ENCODE peak calls at places on chromosomes 1 and 21, in ten cellular contexts. W is psoas muscle; Z is cardiac muscle cell; M is mesendoderm; V is effector memory CD4-positive, alpha-beta T cell; S is GM23248; I is neural progenitor cell; R is naive thymus-derived CD4-positive, alpha-beta T cell; O is PC-3; K is tibial nerve. Y is an unnamed sample. For H3K4me1, the result is how much of the 10 kb centered on the place peaks cover.

GRCh38 chr1:20184481-20184900 is 1.4 kb upstream of the UBXN10 start:
- DNase-seq in S (no peak), K (no peak), R (no peak), I (no peak), Z (no peak), M (peak), W (no peak), V (no peak), O (no peak), Y (no peak)

GRCh38 chr1:38131024-38131585 is 84.5 kb upstream of the POU3F1 start:
- DNase-seq in R (no peak), V (no peak), S (peak), I (no peak), Z (no peak), M (no peak), O (no peak), K (no peak), W (no peak), Y (peak)

GRCh38 chr1:224851850-224852261 is 77.6 kb upstream of the DNAH14 start:
- DNase-seq in M (peak), W (no peak), O (no peak), R (no peak), I (no peak), V (no peak), Z (no peak), S (no peak), K (no peak), Y (no peak)

GRCh38 chr1:56404066-56404465 is 175.3 kb downstream of the PLPP3 start:
- DNase-seq in W (no peak), O (no peak), Z (no peak), R (no peak), S (no peak), I (no peak), K (no peak), M (no peak), V (no peak), Y (no peak)

GRCh38 chr1:155463865-155464264 is 98.7 kb downstream of the ASH1L start:
- DNase-seq in S (peak), O (no peak), K (no peak), Z (no peak), W (no peak), M (peak), V (no peak), R (no peak), I (no peak), Y (no peak)

GRCh38 chr1:226497276-226497833 is 51.2 kb upstream of the STUM start:
- DNase-seq in V (no peak), O (peak), M (no peak), K (no peak), R (no peak), Z (no peak), W (no peak), S (no peak), I (no peak), Y (no peak)

GRCh38 chr21:33155457-33155856 is 74.3 kb upstream of the IFNAR2 start:
- DNase-seq in R (no peak), I (no peak), S (no peak), O (no peak), V (no peak), Z (no peak), M (no peak), W (no peak), K (no peak), Y (no peak)

GRCh38 chr1:6593810-6594209 is 8.9 kb downstream of the KLHL21 start:
- DNase-seq in Z (no peak), I (no peak), V (no peak), M (no peak), K (no peak), S (no peak), R (no peak), O (no peak), W (no peak), Y (no peak)

GRCh38 chr1:159188375-159188788 is 16.3 kb upstream of the ACKR1 start:
- DNase-seq in M (peak), R (no peak), O (peak), K (peak), S (peak), I (peak), V (no peak), W (peak), Z (peak), Y (peak)

GRCh38 chr1:91913018-91913417 is 27.1 kb upstream of the TGFBR3 start:
- DNase-seq in M (no peak), Z (no peak), S (peak), R (no peak), W (no peak), V (no peak), O (no peak), I (no peak), K (no peak), Y (no peak)

GRCh38 chr1:227728059-227728891 is 6.8 kb downstream of the JMJD4 start:
- DNase-seq in I (peak), Z (peak), V (peak), K (peak), S (peak), M (peak), O (peak), R (no peak), W (peak), Y (peak)

GRCh38 chr1:176567190-176567794 is 104.3 kb downstream of the PAPPA2 start:
- DNase-seq in I (no peak), R (no peak), O (peak), K (no peak), M (no peak), W (no peak), Z (no peak), S (peak), V (no peak), Y (no peak)

GRCh38 chr1:18899363-18900049 is 2.8 kb downstream of the ALDH4A1 start:
- DNase-seq in S (no peak), W (no peak), Z (no peak), V (no peak), R (no peak), K (no peak), M (no peak), O (no peak), I (no peak), Y (no peak)

GRCh38 chr1:85494957-85495266 is 30.0 kb upstream of the DDAH1 start:
- DNase-seq in Z (peak), V (no peak), S (peak), K (peak), W (no peak), O (peak), I (peak), M (peak), R (no peak), Y (peak)

GRCh38 chr1:31575373-31576140 is 758 bp upstream of the TINAGL1 start:
- DNase-seq in S (no peak), R (no peak), K (no peak), I (peak), Z (no peak), O (peak), V (no peak), M (peak), W (no peak), Y (peak)

GRCh38 chr1:6599141-6599975 is 3.3 kb downstream of the KLHL21 start:
- DNase-seq in R (peak), Z (no peak), V (peak), W (peak), O (peak), I (no peak), K (no peak), M (no peak), S (peak), Y (no peak)

GRCh38 chr1:205977348-205978014 is 25.7 kb downstream of the RAB7B start:
- DNase-seq in V (peak), W (peak), K (peak), O (peak), R (peak), Z (peak), M (peak), S (peak), I (peak), Y (peak)

DNA sequence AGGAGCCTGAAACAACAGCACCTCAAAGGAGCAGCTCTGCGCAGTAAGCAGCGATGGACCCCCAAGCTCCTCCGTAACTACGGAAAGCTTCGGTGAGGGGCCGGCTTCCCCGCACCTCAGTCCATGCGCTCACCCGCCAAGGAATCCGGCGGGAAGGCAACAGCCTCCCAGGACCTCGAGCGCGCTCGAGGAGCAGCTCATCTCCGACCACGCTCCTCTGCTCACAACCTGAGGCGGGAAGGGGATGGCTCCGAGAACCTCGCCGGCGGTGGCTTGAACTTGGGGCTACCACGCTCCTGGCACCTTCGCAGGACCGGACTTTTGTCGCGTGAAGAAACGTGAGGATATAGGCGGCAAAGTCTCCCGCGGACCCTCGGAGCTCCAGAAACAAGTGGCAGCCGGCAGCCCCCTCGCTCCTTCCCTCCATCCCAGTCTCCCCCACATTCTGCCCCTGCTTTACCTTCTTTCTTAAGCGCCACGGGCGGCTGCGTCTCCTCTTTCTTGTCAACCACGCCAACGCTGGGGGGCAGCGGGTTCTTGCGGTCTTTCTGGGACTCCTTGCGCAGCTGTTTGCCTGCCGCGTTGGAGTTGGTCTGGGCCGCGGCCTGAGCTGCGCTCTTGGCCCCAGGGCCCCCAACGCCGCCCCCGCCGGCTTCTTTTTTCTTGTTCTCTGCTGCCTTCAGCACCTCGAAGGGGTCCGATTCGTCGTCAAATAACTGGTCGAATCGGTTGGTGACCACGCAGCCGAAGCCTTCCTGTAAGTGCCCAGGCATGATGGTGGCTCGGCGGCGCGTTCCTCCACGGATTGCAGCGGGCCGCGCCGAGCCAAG is 459 bp downstream of the SERBP1 start:
- DNase-seq in S (peak), W (peak), K (no peak), Z (peak), R (no peak), I (peak), O (peak), M (peak), V (peak), Y (peak)
- H3K4me1 ChIP-seq in S (under half), W (half or more), K (half or more), Z (half or more), R (under half), I (under half), O (under half), M (under half), V (under half), Y (under half)

DNA sequence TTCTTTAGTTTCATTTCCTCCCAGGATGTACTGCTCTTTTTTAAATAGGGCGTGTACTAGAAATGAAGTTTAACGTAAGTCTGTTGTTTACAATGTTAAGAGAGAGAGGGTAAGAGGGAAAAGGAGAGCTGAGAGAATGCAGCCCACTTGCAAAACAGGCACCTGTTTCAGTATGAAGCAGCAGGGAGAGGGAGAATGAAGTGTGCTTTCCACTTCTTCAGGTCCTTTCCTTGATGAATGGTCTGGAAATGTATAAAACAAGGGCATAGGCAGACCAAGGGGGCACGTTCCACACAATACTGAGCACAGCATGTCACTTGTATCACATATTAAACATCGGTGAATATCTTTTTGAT is 2.0 kb downstream of the KCNA3 start:
- DNase-seq in O (no peak), S (no peak), R (peak), I (no peak), Z (no peak), K (no peak), V (no peak), M (no peak), W (no peak), Y (no peak)
- H3K4me3 ChIP-seq in O (no peak), S (no peak), R (peak), I (no peak), Z (no peak), K (no peak), V (peak), M (no peak), W (no peak), Y (no peak)

GRCh38 chr21:45465611-45466329 is 60.8 kb downstream of the COL18A1 start:
- DNase-seq in K (no peak), I (no peak), S (no peak), M (no peak), W (peak), R (no peak), O (no peak), V (no peak), Z (no peak), Y (peak)
- H3K4me1 ChIP-seq in K (under half), I (under half), S (under half), M (under half), W (under half), R (under half), O (under half), V (under half), Z (under half), Y (under half)

GRCh38 chr1:92972413-92973129 is 11.3 kb upstream of the DIPK1A start:
- DNase-seq in I (no peak), Z (no peak), W (no peak), V (no peak), M (peak), S (no peak), O (no peak), K (no peak), R (no peak), Y (no peak)

GRCh38 chr1:92969517-92969916 is 8.3 kb upstream of the DIPK1A start:
- DNase-seq in Z (no peak), I (no peak), M (no peak), K (no peak), R (no peak), S (no peak), W (no peak), V (no peak), O (no peak), Y (no peak)

GRCh38 chr1:92973203-92973907 is 12.1 kb upstream of the DIPK1A start:
- DNase-seq in I (no peak), V (no peak), R (no peak), Z (no peak), W (no peak), O (no peak), M (no peak), S (peak), K (no peak), Y (no peak)

GRCh38 chr1:92968138-92969032 is 7.1 kb upstream of the DIPK1A start:
- DNase-seq in S (peak), M (peak), W (no peak), O (peak), Z (no peak), V (no peak), R (peak), K (no peak), I (peak), Y (no peak)

DNA sequence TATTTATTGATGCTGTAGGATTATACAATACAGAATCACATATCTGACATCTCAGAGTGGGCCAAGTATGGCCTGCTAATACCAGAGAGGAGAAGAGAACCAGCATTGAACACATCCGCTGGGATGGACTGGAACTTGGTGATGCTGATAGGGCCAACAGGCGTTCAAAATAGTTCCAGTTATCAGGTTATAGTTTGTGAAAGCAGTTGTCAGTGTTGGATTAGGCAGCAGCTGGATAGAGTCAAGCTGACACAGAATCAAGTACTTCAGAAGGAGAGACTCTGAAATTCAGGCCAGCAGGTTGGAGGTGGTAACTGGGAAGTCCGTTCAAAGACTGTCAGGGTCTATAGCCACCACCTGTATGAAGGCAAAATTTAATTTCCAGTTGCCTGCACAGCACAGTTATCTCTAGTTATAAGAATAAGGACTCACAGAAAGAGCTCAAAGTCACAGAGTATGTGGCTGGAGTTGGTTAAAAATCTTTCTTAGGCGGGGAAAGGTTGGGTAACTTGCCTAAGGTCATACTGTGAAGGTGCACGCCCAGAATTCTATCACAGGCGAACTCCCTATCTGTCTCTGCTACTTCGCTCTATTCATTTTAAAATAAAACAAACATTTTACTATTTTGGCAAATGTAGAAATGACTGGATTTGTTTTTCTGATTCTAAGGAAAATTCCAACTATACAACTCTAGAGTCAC is 9.9 kb upstream of the DIPK1A start:
- DNase-seq in I (no peak), R (no peak), V (no peak), W (no peak), K (no peak), O (no peak), M (no peak), S (no peak), Z (peak), Y (no peak)
- H3K4me3 ChIP-seq in I (no peak), R (no peak), V (no peak), W (no peak), K (no peak), O (no peak), M (no peak), S (no peak), Z (no peak), Y (no peak)